ENCODE peak calls at places on chromosomes 12 and 14, in eight cellular contexts. F, M, X, I, N, J, Z and Y are unnamed samples.

GRCh38 chr12:10406725-10407124 is 2.8 kb downstream of the KLRC4 start:
- DNase-seq in F (no peak), M (no peak), X (no peak), I (peak; percentile 9), N (no peak), J (peak; percentile 68), Z (no peak), Y (no peak)

GRCh38 chr14:104420990-104421389 is 158.6 kb upstream of the C14orf180 start:
- DNase-seq in F (no peak), M (no peak), X (no peak), I (no peak), N (no peak), J (no peak), Z (no peak), Y (no peak)

GRCh38 chr12:131095826-131096680 is 142.3 kb downstream of the ADGRD1 start:
- DNase-seq in F (no peak), M (no peak), X (no peak), I (no peak), N (no peak), J (peak; percentile 18), Z (no peak), Y (no peak)

GRCh38 chr14:22824711-22825359 is 4.9 kb upstream of the MRPL52 start:
- DNase-seq in F (peak; percentile 80), M (no peak), X (peak; percentile 98), I (no peak), N (peak; percentile 96), J (no peak), Z (no peak), Y (no peak)

GRCh38 chr14:32492482-32492881 is 163.4 kb downstream of the AKAP6 start:
- DNase-seq in F (no peak), M (no peak), X (peak; percentile 29), I (no peak), N (no peak), J (no peak), Z (no peak), Y (no peak)

GRCh38 chr12:68867606-68868005 is 59.6 kb downstream of the MDM2 start:
- DNase-seq in F (no peak), M (no peak), X (no peak), I (no peak), N (no peak), J (no peak), Z (no peak), Y (no peak)

GRCh38 chr14:31270196-31270772 is 62.7 kb upstream of the HECTD1 start:
- DNase-seq in F (no peak), M (no peak), X (no peak), I (no peak), N (no peak), J (no peak), Z (no peak), Y (no peak)

GRCh38 chr12:40693503-40693863 is 1.2 kb downstream of the CNTN1 start:
- DNase-seq in F (peak; percentile 15), M (peak; percentile 5), X (no peak), I (no peak), N (peak; percentile 32), J (no peak), Z (peak; percentile 21), Y (no peak)

DNA sequence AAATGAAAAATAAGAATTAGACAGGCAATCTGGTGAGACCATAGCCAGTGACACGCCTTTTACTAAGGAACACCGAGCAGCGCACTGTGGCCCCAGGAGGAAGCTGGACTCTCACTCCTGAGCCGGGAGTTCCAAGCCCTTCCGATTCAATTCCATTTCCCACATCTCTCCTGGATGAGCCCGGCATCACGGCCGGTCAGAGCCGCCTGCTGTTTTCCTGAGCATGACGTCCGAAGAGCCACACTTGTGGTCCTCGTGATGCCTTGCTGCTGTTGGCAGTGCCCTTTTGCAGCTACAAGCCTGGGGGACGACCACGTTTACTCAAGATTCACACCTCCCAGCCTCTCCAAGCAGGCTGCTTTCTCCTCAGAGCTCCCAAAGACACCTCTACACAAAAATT is 40.8 kb downstream of the FBXL14 start:
- DNase-seq in F (no peak), M (no peak), X (no peak), I (no peak), N (no peak), J (no peak), Z (no peak), Y (no peak)
- H3K27ac ChIP-seq in F (no peak overlapping the region), M (no peak overlapping the region), X (peak overlapping the region; percentile 11), I (no peak overlapping the region), N (no peak overlapping the region), J (no peak overlapping the region), Z (no peak overlapping the region), Y (no peak overlapping the region)

GRCh38 chr14:38662781-38663180 is 406.9 kb upstream of the CLEC14A start:
- DNase-seq in F (no peak), M (no peak), X (no peak), I (no peak), N (no peak), J (no peak), Z (no peak), Y (no peak)
- TF ChIP-seq CTCF in F (no peak), M (no peak), X (no peak), I (no peak), N (no peak), J (no peak), Z (no peak), Y (no peak)

DNA sequence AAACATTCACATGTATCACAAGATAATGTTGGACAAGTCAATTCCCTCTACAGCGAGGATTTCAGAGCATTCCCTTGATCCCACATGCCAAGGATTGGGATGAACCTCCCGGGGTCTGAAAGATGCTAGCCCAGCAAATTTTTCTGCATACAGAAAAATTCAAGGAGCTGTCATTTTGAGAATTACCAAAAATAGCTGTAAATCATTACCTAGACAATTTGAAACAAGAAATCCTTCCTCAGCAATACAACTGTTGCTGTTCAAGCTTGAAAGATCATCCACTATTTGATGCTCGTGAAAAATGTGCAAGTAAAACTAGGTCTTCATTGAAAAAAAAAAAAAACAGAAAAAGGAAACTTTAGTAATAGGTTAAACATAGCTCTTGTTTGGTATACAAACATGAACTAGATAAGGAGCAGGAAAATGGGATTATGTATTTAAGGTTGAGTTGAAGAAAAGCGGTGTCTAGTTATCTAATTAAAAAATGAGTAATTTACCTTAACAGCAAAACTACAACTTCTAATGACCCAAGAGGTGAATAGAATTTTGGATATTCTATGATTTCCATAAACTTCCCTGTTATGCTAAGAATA is 73.1 kb downstream of the NTN4 start:
- DNase-seq in F (no peak), M (no peak), X (no peak), I (no peak), N (no peak), J (no peak), Z (no peak), Y (no peak)
- H3K27ac ChIP-seq in F (no peak overlapping the region), M (no peak overlapping the region), X (no peak overlapping the region), I (no peak overlapping the region), N (no peak overlapping the region), J (peak overlapping the region; percentile 31), Z (peak overlapping the region; percentile 74), Y (peak overlapping the region; percentile 67)

GRCh38 chr12:27233814-27234213 is 10.3 kb upstream of the STK38L start:
- DNase-seq in F (no peak), M (no peak), X (no peak), I (no peak), N (no peak), J (no peak), Z (no peak), Y (no peak)
- TF ChIP-seq CTCF in F (no peak), M (no peak), X (peak; percentile 10), I (no peak), N (no peak), J (no peak), Z (no peak), Y (no peak)

GRCh38 chr14:55317503-55317902 is 46.3 kb downstream of the FBXO34 start:
- DNase-seq in F (no peak), M (no peak), X (no peak), I (no peak), N (no peak), J (no peak), Z (no peak), Y (no peak)
- H3K27ac ChIP-seq in F (no peak overlapping the region), M (peak overlapping the region; percentile 75), X (no peak overlapping the region), I (no peak overlapping the region), N (no peak overlapping the region), J (no peak overlapping the region), Z (no peak overlapping the region), Y (no peak overlapping the region)

GRCh38 chr12:111705672-111706071 is 19.8 kb downstream of the ACAD10 start:
- DNase-seq in F (no peak), M (no peak), X (no peak), I (no peak), N (no peak), J (no peak), Z (no peak), Y (no peak)

DNA sequence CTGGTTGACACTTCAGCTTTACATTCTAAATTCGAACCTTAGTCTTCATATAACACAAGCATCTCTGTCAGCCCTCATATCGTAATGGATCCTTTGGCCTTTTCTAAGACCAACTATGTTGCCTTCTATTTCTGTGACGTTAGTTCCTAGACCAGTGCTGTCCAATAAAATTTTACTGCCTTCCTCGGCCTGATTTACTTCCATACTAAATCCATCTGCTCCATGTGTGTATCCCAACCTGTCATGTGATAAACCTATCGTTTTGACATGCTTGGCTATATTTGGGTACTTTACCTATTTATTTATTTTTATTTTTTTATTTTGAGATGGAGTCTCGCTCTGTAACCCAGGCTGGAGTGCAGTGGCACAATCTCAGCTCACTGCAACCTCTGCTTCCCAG is 20.3 kb downstream of the ACAD10 start:
- DNase-seq in F (no peak), M (no peak), X (no peak), I (no peak), N (no peak), J (no peak), Z (no peak), Y (no peak)
- TF ChIP-seq CTCF in F (no peak), M (no peak), X (no peak), I (no peak), N (no peak), J (no peak), Z (no peak), Y (no peak)